ENCODE peak calls at places on chromosomes 2 and 18, in six cellular contexts. V is SK-N-SH, X is stomach, K is fibroblast of lung, R is heart right ventricle, J is breast epithelium. W is an unnamed sample.

GRCh38 chr18:24023185-24023814 is 8.7 kb downstream of the TTC39C start:
- DNase-seq in V (peak; percentile 68), K (no peak), X (no peak), R (no peak), J (no peak), W (no peak)

GRCh38 chr18:2406544-2406943 is 164.8 kb downstream of the METTL4 start:
- DNase-seq in J (no peak), K (peak; percentile 85), R (no peak), V (no peak), X (no peak), W (no peak)

GRCh38 chr2:111219734-111220505 is 99.2 kb downstream of the BCL2L11 start:
- DNase-seq in J (no peak), R (no peak), V (no peak), K (no peak), X (no peak), W (no peak)

GRCh38 chr2:110977388-110977787 is 143.3 kb upstream of the BCL2L11 start:
- DNase-seq in J (no peak), V (no peak), K (peak; percentile 9), X (no peak), R (no peak), W (no peak)

GRCh38 chr2:51387235-51387634 is 355.3 kb upstream of the NRXN1 start:
- DNase-seq in X (no peak), K (peak; percentile 43), V (no peak), R (no peak), J (no peak), W (no peak)

GRCh38 chr2:30276455-30276911 is 45.1 kb downstream of the LBH start:
- DNase-seq in V (no peak), K (no peak), R (no peak), X (no peak), J (no peak), W (no peak)

GRCh38 chr2:219439518-219439917 is 4.9 kb downstream of the SPEG start:
- DNase-seq in R (no peak), J (no peak), K (no peak), X (no peak), V (no peak), W (no peak)

GRCh38 chr18:995641-996040 is 91.0 kb downstream of the ADCYAP1 start:
- DNase-seq in J (no peak), V (no peak), R (no peak), K (peak; percentile 45), X (no peak), W (no peak)

GRCh38 chr2:143068094-143068890 is 60.9 kb upstream of the ARHGAP15 start:
- DNase-seq in J (no peak), V (no peak), R (no peak), X (no peak), K (no peak), W (no peak)

DNA sequence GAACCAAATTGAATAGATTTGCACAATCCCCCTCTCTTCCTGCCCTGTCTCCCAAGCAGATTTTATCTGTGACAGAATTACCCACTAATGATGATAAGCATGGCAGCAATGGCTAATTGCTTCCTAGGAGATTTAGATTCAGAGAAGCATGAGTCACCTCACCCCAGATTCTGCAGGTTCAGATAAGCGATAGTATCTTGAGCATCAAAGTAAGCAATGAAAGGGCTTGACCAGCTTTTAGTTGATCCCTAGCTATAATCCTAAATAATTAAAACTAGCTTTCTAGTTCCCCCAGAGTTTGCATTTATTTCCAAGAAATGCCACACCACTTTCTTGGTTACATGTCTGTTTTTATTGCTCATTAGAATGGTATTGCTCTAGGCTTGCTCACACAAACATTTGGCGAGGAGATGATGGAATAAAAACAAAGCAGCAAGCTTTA is 204.3 kb downstream of the GULP1 start:
- DNase-seq in J (no peak), R (no peak), V (peak; percentile 29), K (peak; percentile 57), X (no peak), W (no peak)
- H3K27ac ChIP-seq in J (no peak overlapping the region), R (no peak overlapping the region), V (peak overlapping the region; percentile 96), K (no peak overlapping the region), X (no peak overlapping the region), W (no peak overlapping the region)

GRCh38 chr18:5107990-5108389 is 89.1 kb downstream of the AKAIN1 start:
- DNase-seq in V (no peak), X (no peak), K (no peak), R (no peak), J (no peak), W (no peak)

GRCh38 chr18:5103286-5103685 is 93.8 kb downstream of the AKAIN1 start:
- DNase-seq in V (no peak), X (no peak), J (no peak), R (no peak), K (no peak), W (no peak)

GRCh38 chr18:5103693-5104092 is 93.4 kb downstream of the AKAIN1 start:
- DNase-seq in R (no peak), V (no peak), J (no peak), K (no peak), X (no peak), W (no peak)

GRCh38 chr18:5104246-5104645 is 92.8 kb downstream of the AKAIN1 start:
- DNase-seq in J (no peak), V (no peak), X (no peak), R (no peak), K (no peak), W (no peak)

GRCh38 chr18:5106730-5107129 is 90.3 kb downstream of the AKAIN1 start:
- DNase-seq in J (no peak), R (no peak), V (no peak), K (no peak), X (no peak), W (no peak)
- TF ChIP-seq CTCF in J (no peak), R (peak; percentile 6), V (peak; percentile 19), K (no peak), X (no peak), W (peak; percentile 14)

GRCh38 chr2:240021488-240022104 is 3.5 kb downstream of the NDUFA10 start:
- DNase-seq in V (peak; percentile 85), R (peak; percentile 45), X (peak; percentile 72), J (peak; percentile 70), K (peak; percentile 44), W (peak; percentile 84)

GRCh38 chr2:240024766-240025165 is 376 bp downstream of the NDUFA10 start:
- DNase-seq in V (no peak), J (no peak), K (no peak), X (no peak), R (no peak), W (no peak)

GRCh38 chr2:240018071-240018750 is 6.9 kb downstream of the NDUFA10 start:
- DNase-seq in V (no peak), X (no peak), R (no peak), J (no peak), K (no peak), W (no peak)

GRCh38 chr2:240023792-240024191 is 1.4 kb downstream of the NDUFA10 start:
- DNase-seq in R (no peak), K (no peak), X (no peak), V (no peak), J (no peak), W (no peak)
- H3K4me3 ChIP-seq in R (no peak overlapping the region), K (peak overlapping the region; percentile 96), X (no peak overlapping the region), V (no peak overlapping the region), J (peak overlapping the region; percentile 94), W (peak overlapping the region; percentile 99)

DNA sequence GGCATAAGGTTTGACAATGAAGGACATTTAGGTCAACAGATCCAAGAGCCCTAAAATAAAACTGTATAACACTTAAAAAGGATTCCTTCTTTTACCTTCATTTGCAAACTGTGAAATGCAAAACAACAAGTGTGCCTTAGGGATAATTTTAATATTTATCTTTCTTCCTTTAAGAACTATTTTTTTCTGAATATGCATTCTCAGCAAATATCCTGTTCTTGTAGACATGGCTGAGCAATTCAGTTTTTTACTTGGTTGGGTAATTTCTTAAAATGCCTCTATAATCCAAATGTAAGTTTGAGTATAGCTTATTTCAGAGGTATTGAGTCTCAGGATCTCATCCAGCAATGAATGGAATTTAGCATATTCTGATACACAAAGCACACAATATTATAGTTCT is 43.0 kb upstream of the KCNJ3 start:
- DNase-seq in K (no peak), V (no peak), R (no peak), J (no peak), X (no peak), W (no peak)
- H3K27ac ChIP-seq in K (no peak overlapping the region), V (no peak overlapping the region), R (no peak overlapping the region), J (no peak overlapping the region), X (no peak overlapping the region), W (no peak overlapping the region)

GRCh38 chr2:73837847-73838585 is 9.3 kb downstream of the STAMBP start:
- DNase-seq in R (no peak), V (no peak), J (no peak), K (no peak), X (no peak), W (no peak)
- TF ChIP-seq CTCF in R (no peak), V (no peak), J (no peak), K (no peak), X (no peak), W (no peak)